ENCODE peak calls at places on chromosomes 4 and X, in six cellular contexts. One of them, this sample, is unnamed.

GRCh38 chr4:174324725-174325124 is 41.0 kb downstream of the CEP44 start:
- DNase-seq in CD8-positive, alpha-beta memory T cell: no peak
- DNase-seq in GM03348: no peak
- DNase-seq in pancreas: no peak
- DNase-seq in activated CD8-positive, alpha-beta T cell treated with anti-CD3 and anti-CD28 coated beads for 36 hours: no peak
- DNase-seq in nucleus accumbens: no peak
- DNase-seq in this sample: peak

GRCh38 chrX:102959471-102959870 is 22.4 kb downstream of the RAB40AL start:
- DNase-seq in CD8-positive, alpha-beta memory T cell: no peak
- DNase-seq in GM03348: peak
- DNase-seq in pancreas: no peak
- DNase-seq in activated CD8-positive, alpha-beta T cell treated with anti-CD3 and anti-CD28 coated beads for 36 hours: no peak
- DNase-seq in nucleus accumbens: no peak
- DNase-seq in this sample: no peak

GRCh38 chr4:137422666-137423065 is 109.6 kb downstream of the PCDH18 start:
- DNase-seq in CD8-positive, alpha-beta memory T cell: no peak
- DNase-seq in GM03348: no peak
- DNase-seq in pancreas: no peak
- DNase-seq in activated CD8-positive, alpha-beta T cell treated with anti-CD3 and anti-CD28 coated beads for 36 hours: no peak
- DNase-seq in nucleus accumbens: no peak
- DNase-seq in this sample: no peak

GRCh38 chrX:9665113-9665512 is 100.5 kb downstream of the GPR143 start:
- DNase-seq in CD8-positive, alpha-beta memory T cell: no peak
- DNase-seq in GM03348: no peak
- DNase-seq in pancreas: no peak
- DNase-seq in activated CD8-positive, alpha-beta T cell treated with anti-CD3 and anti-CD28 coated beads for 36 hours: no peak
- DNase-seq in nucleus accumbens: no peak
- DNase-seq in this sample: no peak

GRCh38 chr4:38621004-38621684 is 42.9 kb upstream of the KLF3 start:
- DNase-seq in CD8-positive, alpha-beta memory T cell: no peak
- DNase-seq in GM03348: peak
- DNase-seq in pancreas: no peak
- DNase-seq in activated CD8-positive, alpha-beta T cell treated with anti-CD3 and anti-CD28 coated beads for 36 hours: no peak
- DNase-seq in nucleus accumbens: no peak
- DNase-seq in this sample: no peak

GRCh38 chrX:12580548-12580947 is 210.7 kb upstream of the PRPS2 start:
- DNase-seq in CD8-positive, alpha-beta memory T cell: no peak
- DNase-seq in GM03348: no peak
- DNase-seq in pancreas: no peak
- DNase-seq in activated CD8-positive, alpha-beta T cell treated with anti-CD3 and anti-CD28 coated beads for 36 hours: no peak
- DNase-seq in nucleus accumbens: no peak
- DNase-seq in this sample: no peak

GRCh38 chr4:16897351-16897750 is 1.1 kb downstream of the LDB2 start:
- DNase-seq in CD8-positive, alpha-beta memory T cell: no peak
- DNase-seq in GM03348: no peak
- DNase-seq in pancreas: no peak
- DNase-seq in activated CD8-positive, alpha-beta T cell treated with anti-CD3 and anti-CD28 coated beads for 36 hours: no peak
- DNase-seq in nucleus accumbens: no peak
- DNase-seq in this sample: no peak

GRCh38 chr4:105061136-105061696 is 85.5 kb upstream of the TET2 start:
- DNase-seq in CD8-positive, alpha-beta memory T cell: no peak
- DNase-seq in GM03348: no peak
- DNase-seq in pancreas: no peak
- DNase-seq in activated CD8-positive, alpha-beta T cell treated with anti-CD3 and anti-CD28 coated beads for 36 hours: peak
- DNase-seq in nucleus accumbens: no peak
- DNase-seq in this sample: no peak

GRCh38 chrX:103197721-103198306 is 17.1 kb upstream of the BEX4 start:
- DNase-seq in CD8-positive, alpha-beta memory T cell: no peak
- DNase-seq in GM03348: peak
- DNase-seq in pancreas: no peak
- DNase-seq in activated CD8-positive, alpha-beta T cell treated with anti-CD3 and anti-CD28 coated beads for 36 hours: no peak
- DNase-seq in nucleus accumbens: no peak
- DNase-seq in this sample: no peak

GRCh38 chr4:165518658-165519057 is 139.8 kb downstream of the CPE start:
- DNase-seq in CD8-positive, alpha-beta memory T cell: no peak
- DNase-seq in GM03348: no peak
- DNase-seq in pancreas: no peak
- DNase-seq in activated CD8-positive, alpha-beta T cell treated with anti-CD3 and anti-CD28 coated beads for 36 hours: no peak
- DNase-seq in nucleus accumbens: no peak
- DNase-seq in this sample: no peak